ENCODE peak calls at places on chromosome 17, in seven cellular contexts. One of them, this sample, is unnamed.

GRCh38 chr17:6092182-6092922 is 22.2 kb downstream of the WSCD1 start:
- DNase-seq in effector memory CD8-positive, alpha-beta T cell: no peak
- DNase-seq in cardiac muscle cell: no peak
- DNase-seq in mucosa of gallbladder: no peak
- DNase-seq in RWPE1: no peak
- DNase-seq in CD8-positive, alpha-beta memory T cell: no peak
- DNase-seq in osteocyte: no peak
- DNase-seq in this sample: no peak

GRCh38 chr17:42101513-42102292 is 3.4 kb upstream of the ZNF385C start:
- DNase-seq in osteocyte: peak; percentile 91
- DNase-seq in cardiac muscle cell: peak; percentile 76
- DNase-seq in RWPE1: peak; percentile 61
- DNase-seq in CD8-positive, alpha-beta memory T cell: no peak
- DNase-seq in mucosa of gallbladder: peak; percentile 69
- DNase-seq in effector memory CD8-positive, alpha-beta T cell: peak; percentile 58
- DNase-seq in this sample: peak; percentile 27

GRCh38 chr17:74821655-74822328 is 37.9 kb downstream of the GRIN2C start:
- DNase-seq in CD8-positive, alpha-beta memory T cell: no peak
- DNase-seq in effector memory CD8-positive, alpha-beta T cell: no peak
- DNase-seq in cardiac muscle cell: no peak
- DNase-seq in mucosa of gallbladder: no peak
- DNase-seq in osteocyte: no peak
- DNase-seq in RWPE1: no peak
- DNase-seq in this sample: no peak

GRCh38 chr17:34156741-34157589 is 98.1 kb upstream of the CCL2 start:
- DNase-seq in cardiac muscle cell: peak; percentile 34
- DNase-seq in mucosa of gallbladder: no peak
- DNase-seq in osteocyte: no peak
- DNase-seq in CD8-positive, alpha-beta memory T cell: no peak
- DNase-seq in effector memory CD8-positive, alpha-beta T cell: no peak
- DNase-seq in RWPE1: no peak
- DNase-seq in this sample: no peak

GRCh38 chr17:73291260-73291801 is 20.5 kb downstream of the CDC42EP4 start:
- DNase-seq in osteocyte: no peak
- DNase-seq in cardiac muscle cell: no peak
- DNase-seq in mucosa of gallbladder: no peak
- DNase-seq in RWPE1: peak; percentile 82
- DNase-seq in effector memory CD8-positive, alpha-beta T cell: no peak
- DNase-seq in CD8-positive, alpha-beta memory T cell: no peak
- DNase-seq in this sample: no peak

GRCh38 chr17:82959990-82960418 is 119.4 kb upstream of the METRNL start:
- DNase-seq in RWPE1: no peak
- DNase-seq in effector memory CD8-positive, alpha-beta T cell: no peak
- DNase-seq in CD8-positive, alpha-beta memory T cell: no peak
- DNase-seq in mucosa of gallbladder: no peak
- DNase-seq in osteocyte: peak; percentile 83
- DNase-seq in cardiac muscle cell: no peak
- DNase-seq in this sample: no peak

GRCh38 chr17:40854175-40854814 is 12.7 kb downstream of the KRT12 start:
- DNase-seq in osteocyte: no peak
- DNase-seq in CD8-positive, alpha-beta memory T cell: no peak
- DNase-seq in mucosa of gallbladder: no peak
- DNase-seq in effector memory CD8-positive, alpha-beta T cell: no peak
- DNase-seq in RWPE1: peak; percentile 75
- DNase-seq in cardiac muscle cell: no peak
- DNase-seq in this sample: no peak

GRCh38 chr17:30186761-30187160 is 48.7 kb downstream of the SLC6A4 start:
- DNase-seq in RWPE1: no peak
- DNase-seq in mucosa of gallbladder: no peak
- DNase-seq in osteocyte: no peak
- DNase-seq in cardiac muscle cell: no peak
- DNase-seq in CD8-positive, alpha-beta memory T cell: no peak
- DNase-seq in effector memory CD8-positive, alpha-beta T cell: no peak
- DNase-seq in this sample: no peak

GRCh38 chr17:41024702-41025101 is 2.3 kb downstream of the KRTAP1-5 start:
- DNase-seq in cardiac muscle cell: no peak
- DNase-seq in RWPE1: no peak
- DNase-seq in effector memory CD8-positive, alpha-beta T cell: no peak
- DNase-seq in CD8-positive, alpha-beta memory T cell: no peak
- DNase-seq in mucosa of gallbladder: no peak
- DNase-seq in osteocyte: no peak
- DNase-seq in this sample: no peak

GRCh38 chr17:64534187-64534586 is 27.4 kb downstream of the CEP95 start:
- DNase-seq in effector memory CD8-positive, alpha-beta T cell: no peak
- DNase-seq in mucosa of gallbladder: no peak
- DNase-seq in osteocyte: no peak
- DNase-seq in cardiac muscle cell: no peak
- DNase-seq in CD8-positive, alpha-beta memory T cell: no peak
- DNase-seq in RWPE1: no peak
- DNase-seq in this sample: no peak

GRCh38 chr17:17091856-17092756 is 49.8 kb downstream of the MPRIP start:
- DNase-seq in effector memory CD8-positive, alpha-beta T cell: no peak
- DNase-seq in mucosa of gallbladder: no peak
- DNase-seq in CD8-positive, alpha-beta memory T cell: no peak
- DNase-seq in cardiac muscle cell: no peak
- DNase-seq in RWPE1: no peak
- DNase-seq in osteocyte: no peak
- DNase-seq in this sample: no peak

GRCh38 chr17:36117505-36118382 is 14.1 kb downstream of the CCL4 start:
- DNase-seq in cardiac muscle cell: no peak
- DNase-seq in mucosa of gallbladder: no peak
- DNase-seq in RWPE1: no peak
- DNase-seq in osteocyte: no peak
- DNase-seq in CD8-positive, alpha-beta memory T cell: no peak
- DNase-seq in effector memory CD8-positive, alpha-beta T cell: no peak
- DNase-seq in this sample: no peak

GRCh38 chr17:42313773-42314566 is 25.7 kb downstream of the STAT5A start:
- DNase-seq in RWPE1: no peak
- DNase-seq in osteocyte: no peak
- DNase-seq in cardiac muscle cell: no peak
- DNase-seq in mucosa of gallbladder: no peak
- DNase-seq in CD8-positive, alpha-beta memory T cell: no peak
- DNase-seq in effector memory CD8-positive, alpha-beta T cell: no peak
- DNase-seq in this sample: no peak

GRCh38 chr17:83173997-83174858 is 94.8 kb downstream of the METRNL start:
- DNase-seq in osteocyte: peak; percentile 85
- DNase-seq in CD8-positive, alpha-beta memory T cell: no peak
- DNase-seq in RWPE1: no peak
- DNase-seq in mucosa of gallbladder: peak; percentile 9
- DNase-seq in cardiac muscle cell: peak; percentile 6
- DNase-seq in effector memory CD8-positive, alpha-beta T cell: no peak
- DNase-seq in this sample: no peak

GRCh38 chr17:43697937-43698336 is 36.2 kb upstream of the MEOX1 start:
- DNase-seq in CD8-positive, alpha-beta memory T cell: no peak
- DNase-seq in mucosa of gallbladder: no peak
- DNase-seq in osteocyte: no peak
- DNase-seq in RWPE1: no peak
- DNase-seq in cardiac muscle cell: no peak
- DNase-seq in effector memory CD8-positive, alpha-beta T cell: no peak
- DNase-seq in this sample: no peak

GRCh38 chr17:29369831-29370735 is 20.1 kb upstream of the TAOK1 start:
- DNase-seq in cardiac muscle cell: peak; percentile 83
- DNase-seq in effector memory CD8-positive, alpha-beta T cell: peak; percentile 58
- DNase-seq in CD8-positive, alpha-beta memory T cell: peak; percentile 56
- DNase-seq in mucosa of gallbladder: peak; percentile 66
- DNase-seq in osteocyte: no peak
- DNase-seq in RWPE1: peak; percentile 74
- DNase-seq in this sample: peak; percentile 65

GRCh38 chr17:59485018-59485417 is 80.4 kb upstream of the DHX40 start:
- DNase-seq in osteocyte: no peak
- DNase-seq in effector memory CD8-positive, alpha-beta T cell: no peak
- DNase-seq in cardiac muscle cell: no peak
- DNase-seq in mucosa of gallbladder: no peak
- DNase-seq in CD8-positive, alpha-beta memory T cell: no peak
- DNase-seq in RWPE1: no peak
- DNase-seq in this sample: no peak

GRCh38 chr17:65121916-65122821 is 15.0 kb upstream of the RGS9 start:
- DNase-seq in CD8-positive, alpha-beta memory T cell: no peak
- DNase-seq in RWPE1: no peak
- DNase-seq in mucosa of gallbladder: no peak
- DNase-seq in effector memory CD8-positive, alpha-beta T cell: no peak
- DNase-seq in cardiac muscle cell: no peak
- DNase-seq in osteocyte: no peak
- DNase-seq in this sample: no peak

GRCh38 chr17:81039854-81040758 is 5.2 kb downstream of the BAIAP2 start:
- DNase-seq in mucosa of gallbladder: no peak
- DNase-seq in osteocyte: no peak
- DNase-seq in RWPE1: peak; percentile 70
- DNase-seq in cardiac muscle cell: no peak
- DNase-seq in CD8-positive, alpha-beta memory T cell: no peak
- DNase-seq in effector memory CD8-positive, alpha-beta T cell: no peak
- DNase-seq in this sample: no peak

GRCh38 chr17:82594571-82594970 is 53.7 kb downstream of the WDR45B start:
- DNase-seq in mucosa of gallbladder: no peak
- DNase-seq in RWPE1: no peak
- DNase-seq in effector memory CD8-positive, alpha-beta T cell: no peak
- DNase-seq in osteocyte: no peak
- DNase-seq in CD8-positive, alpha-beta memory T cell: no peak
- DNase-seq in cardiac muscle cell: no peak
- DNase-seq in this sample: no peak

GRCh38 chr17:323181-323580 is 29.4 kb downstream of the RPH3AL start:
- DNase-seq in CD8-positive, alpha-beta memory T cell: no peak
- DNase-seq in RWPE1: no peak
- DNase-seq in mucosa of gallbladder: no peak
- DNase-seq in effector memory CD8-positive, alpha-beta T cell: no peak
- DNase-seq in osteocyte: no peak
- DNase-seq in cardiac muscle cell: no peak
- DNase-seq in this sample: no peak

GRCh38 chr17:58756246-58757161 is 850 bp downstream of the PPM1E start:
- DNase-seq in mucosa of gallbladder: no peak
- DNase-seq in RWPE1: no peak
- DNase-seq in CD8-positive, alpha-beta memory T cell: no peak
- DNase-seq in osteocyte: no peak
- DNase-seq in effector memory CD8-positive, alpha-beta T cell: no peak
- DNase-seq in cardiac muscle cell: peak; percentile 35
- DNase-seq in this sample: no peak

GRCh38 chr17:4008496-4009163 is 44.4 kb upstream of the ATP2A3 start:
- DNase-seq in osteocyte: no peak
- DNase-seq in cardiac muscle cell: no peak
- DNase-seq in CD8-positive, alpha-beta memory T cell: no peak
- DNase-seq in effector memory CD8-positive, alpha-beta T cell: no peak
- DNase-seq in mucosa of gallbladder: no peak
- DNase-seq in RWPE1: no peak
- DNase-seq in this sample: no peak

GRCh38 chr17:40099627-40100418 is 566 bp downstream of the NR1D1 start:
- DNase-seq in CD8-positive, alpha-beta memory T cell: peak; percentile 22
- DNase-seq in effector memory CD8-positive, alpha-beta T cell: no peak
- DNase-seq in mucosa of gallbladder: no peak
- DNase-seq in osteocyte: no peak
- DNase-seq in RWPE1: peak; percentile 38
- DNase-seq in cardiac muscle cell: no peak
- DNase-seq in this sample: no peak

GRCh38 chr17:7110617-7111306 is 3.9 kb downstream of the ASGR2 start:
- DNase-seq in mucosa of gallbladder: no peak
- DNase-seq in cardiac muscle cell: no peak
- DNase-seq in effector memory CD8-positive, alpha-beta T cell: no peak
- DNase-seq in CD8-positive, alpha-beta memory T cell: no peak
- DNase-seq in RWPE1: no peak
- DNase-seq in osteocyte: no peak
- DNase-seq in this sample: no peak

GRCh38 chr17:44555056-44555455 is 2.2 kb upstream of the FZD2 start:
- DNase-seq in mucosa of gallbladder: no peak
- DNase-seq in osteocyte: no peak
- DNase-seq in effector memory CD8-positive, alpha-beta T cell: no peak
- DNase-seq in CD8-positive, alpha-beta memory T cell: no peak
- DNase-seq in RWPE1: no peak
- DNase-seq in cardiac muscle cell: no peak
- DNase-seq in this sample: no peak

GRCh38 chr17:58755269-58755576 is 431 bp upstream of the PPM1E start:
- DNase-seq in osteocyte: no peak
- DNase-seq in effector memory CD8-positive, alpha-beta T cell: no peak
- DNase-seq in RWPE1: no peak
- DNase-seq in mucosa of gallbladder: no peak
- DNase-seq in CD8-positive, alpha-beta memory T cell: no peak
- DNase-seq in cardiac muscle cell: no peak
- DNase-seq in this sample: no peak

GRCh38 chr17:49218941-49219913 is 8.7 kb downstream of the ABI3 start:
- DNase-seq in mucosa of gallbladder: no peak
- DNase-seq in effector memory CD8-positive, alpha-beta T cell: peak; percentile 71
- DNase-seq in cardiac muscle cell: no peak
- DNase-seq in CD8-positive, alpha-beta memory T cell: peak; percentile 69
- DNase-seq in RWPE1: no peak
- DNase-seq in osteocyte: no peak
- DNase-seq in this sample: peak; percentile 53

GRCh38 chr17:78329263-78330059 is 30.4 kb downstream of the SOCS3 start:
- DNase-seq in RWPE1: no peak
- DNase-seq in osteocyte: no peak
- DNase-seq in CD8-positive, alpha-beta memory T cell: no peak
- DNase-seq in cardiac muscle cell: no peak
- DNase-seq in effector memory CD8-positive, alpha-beta T cell: no peak
- DNase-seq in mucosa of gallbladder: no peak
- DNase-seq in this sample: no peak

GRCh38 chr17:58046230-58047094 is 36.8 kb upstream of the DYNLL2 start:
- DNase-seq in mucosa of gallbladder: no peak
- DNase-seq in effector memory CD8-positive, alpha-beta T cell: no peak
- DNase-seq in CD8-positive, alpha-beta memory T cell: no peak
- DNase-seq in osteocyte: no peak
- DNase-seq in RWPE1: no peak
- DNase-seq in cardiac muscle cell: peak; percentile 47
- DNase-seq in this sample: no peak

GRCh38 chr17:35243459-35244204 is 760 bp downstream of the SLFN5 start:
- DNase-seq in cardiac muscle cell: peak; percentile 38
- DNase-seq in CD8-positive, alpha-beta memory T cell: peak; percentile 53
- DNase-seq in mucosa of gallbladder: peak; percentile 28
- DNase-seq in osteocyte: no peak
- DNase-seq in effector memory CD8-positive, alpha-beta T cell: peak; percentile 52
- DNase-seq in RWPE1: peak; percentile 34
- DNase-seq in this sample: peak; percentile 21

GRCh38 chr17:1789936-1790335 is 28.1 kb downstream of the SERPINF1 start:
- DNase-seq in CD8-positive, alpha-beta memory T cell: no peak
- DNase-seq in effector memory CD8-positive, alpha-beta T cell: no peak
- DNase-seq in osteocyte: no peak
- DNase-seq in cardiac muscle cell: no peak
- DNase-seq in RWPE1: no peak
- DNase-seq in mucosa of gallbladder: no peak
- DNase-seq in this sample: no peak

GRCh38 chr17:7356072-7356549 is 1.2 kb downstream of the TMEM95 start:
- DNase-seq in cardiac muscle cell: peak; percentile 79
- DNase-seq in osteocyte: peak; percentile 91
- DNase-seq in CD8-positive, alpha-beta memory T cell: peak; percentile 75
- DNase-seq in mucosa of gallbladder: peak; percentile 76
- DNase-seq in RWPE1: peak; percentile 50
- DNase-seq in effector memory CD8-positive, alpha-beta T cell: peak; percentile 82
- DNase-seq in this sample: peak; percentile 76

GRCh38 chr17:55327225-55328088 is 62.7 kb downstream of the HLF start:
- DNase-seq in CD8-positive, alpha-beta memory T cell: no peak
- DNase-seq in mucosa of gallbladder: peak; percentile 32
- DNase-seq in osteocyte: peak; percentile 49
- DNase-seq in effector memory CD8-positive, alpha-beta T cell: no peak
- DNase-seq in cardiac muscle cell: no peak
- DNase-seq in RWPE1: peak; percentile 5
- DNase-seq in this sample: no peak

GRCh38 chr17:3966720-3967363 is 2.6 kb upstream of the ATP2A3 start:
- DNase-seq in CD8-positive, alpha-beta memory T cell: no peak
- DNase-seq in mucosa of gallbladder: peak; percentile 53
- DNase-seq in effector memory CD8-positive, alpha-beta T cell: no peak
- DNase-seq in RWPE1: no peak
- DNase-seq in osteocyte: no peak
- DNase-seq in cardiac muscle cell: no peak
- DNase-seq in this sample: no peak

GRCh38 chr17:41559548-41559947 is 12.3 kb downstream of the KRT9 start:
- DNase-seq in RWPE1: no peak
- DNase-seq in effector memory CD8-positive, alpha-beta T cell: no peak
- DNase-seq in CD8-positive, alpha-beta memory T cell: no peak
- DNase-seq in mucosa of gallbladder: no peak
- DNase-seq in cardiac muscle cell: no peak
- DNase-seq in osteocyte: no peak
- DNase-seq in this sample: no peak